ENCODE peak calls at places on chromosomes 12 and 14, in nine cellular contexts. A, I, S, R, Z, T, Y, E and Q are unnamed samples.

GRCh38 chr14:34722723-34723545 is 8.5 kb upstream of the CFL2 start:
- DNase-seq in A (peak; percentile 46), I (no peak), S (no peak), R (peak; percentile 5), Z (peak; percentile 76), T (peak; percentile 35), Y (no peak), E (no peak), Q (peak; percentile 83)

GRCh38 chr14:75198291-75198933 is 22.0 kb upstream of the TMED10 start:
- DNase-seq in A (peak; percentile 50), I (no peak), S (no peak), R (no peak), Z (peak; percentile 71), T (no peak), Y (no peak), E (no peak), Q (peak; percentile 45)

GRCh38 chr14:103548463-103549351 is 13.8 kb downstream of the BAG5 start:
- DNase-seq in A (no peak), I (no peak), S (no peak), R (no peak), Z (peak; percentile 73), T (no peak), Y (no peak), E (no peak), Q (no peak)

GRCh38 chr12:14664434-14665023 is 31.9 kb downstream of the GUCY2C start:
- DNase-seq in A (peak; percentile 2), I (no peak), S (no peak), R (peak; percentile 8), Z (peak; percentile 57), T (no peak), Y (no peak), E (no peak), Q (peak; percentile 52)

GRCh38 chr12:104682790-104683279 is 226.1 kb downstream of the CHST11 start:
- DNase-seq in A (no peak), I (peak; percentile 35), S (peak; percentile 33), R (peak; percentile 75), Z (no peak), T (peak; percentile 62), Y (peak; percentile 71), E (no peak), Q (no peak)

GRCh38 chr12:128449146-128449894 is 182.3 kb downstream of the TMEM132C start:
- DNase-seq in A (no peak), I (no peak), S (no peak), R (no peak), Z (no peak), T (no peak), Y (no peak), E (no peak), Q (peak; percentile 7)

GRCh38 chr12:8493084-8493483 is 20.2 kb upstream of the CLEC4D start:
- DNase-seq in A (no peak), I (no peak), S (peak; percentile 9), R (no peak), Z (peak; percentile 56), T (no peak), Y (no peak), E (no peak), Q (peak; percentile 67)

GRCh38 chr12:49503674-49504180 is 35.1 kb upstream of the KCNH3 start:
- DNase-seq in A (peak; percentile 18), I (no peak), S (no peak), R (no peak), Z (no peak), T (no peak), Y (no peak), E (peak; percentile 15), Q (no peak)